ENCODE peak calls at places on chromosome 2, in four cellular contexts. One of them, this sample, is unnamed. For H3K4me1, the result is how much of the 10 kb centered on the place peaks cover.

GRCh38 chr2:41400057-41400665 is 647.7 kb upstream of the PKDCC start:
- DNase-seq in PC-9: no peak
- DNase-seq in lower lobe of right lung: no peak
- DNase-seq in left ventricle myocardium inferior: no peak
- DNase-seq in this sample: peak

GRCh38 chr2:37324786-37325624 is at the start of gene PRKD3:
- DNase-seq in PC-9: peak
- DNase-seq in lower lobe of right lung: no peak
- DNase-seq in left ventricle myocardium inferior: peak
- DNase-seq in this sample: no peak

GRCh38 chr2:177551989-177552413 is 159.4 kb downstream of the AGPS start:
- DNase-seq in PC-9: peak
- DNase-seq in lower lobe of right lung: peak
- DNase-seq in left ventricle myocardium inferior: peak
- DNase-seq in this sample: peak

GRCh38 chr2:73896362-73897239 is 3.8 kb downstream of the ACTG2 start:
- DNase-seq in PC-9: no peak
- DNase-seq in lower lobe of right lung: no peak
- DNase-seq in left ventricle myocardium inferior: no peak
- DNase-seq in this sample: peak

GRCh38 chr2:218828477-218828778 is 3.2 kb downstream of the PRKAG3 start:
- DNase-seq in PC-9: no peak
- DNase-seq in lower lobe of right lung: peak
- DNase-seq in left ventricle myocardium inferior: no peak
- DNase-seq in this sample: no peak

GRCh38 chr2:120740765-120741513 is 5.3 kb downstream of the GLI2 start:
- DNase-seq in PC-9: no peak
- DNase-seq in lower lobe of right lung: no peak
- DNase-seq in left ventricle myocardium inferior: no peak
- DNase-seq in this sample: peak

GRCh38 chr2:188381614-188382013 is 89.9 kb downstream of the GULP1 start:
- DNase-seq in PC-9: no peak
- DNase-seq in lower lobe of right lung: no peak
- DNase-seq in left ventricle myocardium inferior: no peak
- DNase-seq in this sample: no peak

GRCh38 chr2:198296665-198297308 is 492.4 kb downstream of the PLCL1 start:
- DNase-seq in PC-9: peak
- DNase-seq in lower lobe of right lung: no peak
- DNase-seq in left ventricle myocardium inferior: no peak
- DNase-seq in this sample: peak

GRCh38 chr2:195592101-195592500 is 64.9 kb upstream of the SLC39A10 start:
- DNase-seq in PC-9: no peak
- DNase-seq in lower lobe of right lung: no peak
- DNase-seq in left ventricle myocardium inferior: no peak
- DNase-seq in this sample: no peak

GRCh38 chr2:65064728-65065552 is 8.7 kb downstream of the CEP68 start:
- DNase-seq in PC-9: peak
- DNase-seq in lower lobe of right lung: peak
- DNase-seq in left ventricle myocardium inferior: peak
- DNase-seq in this sample: peak

GRCh38 chr2:105910497-105911238 is 166.0 kb downstream of the NCK2 start:
- DNase-seq in PC-9: no peak
- DNase-seq in lower lobe of right lung: no peak
- DNase-seq in left ventricle myocardium inferior: no peak
- DNase-seq in this sample: peak

GRCh38 chr2:234992624-234993349 is 41.0 kb downstream of the SH3BP4 start:
- DNase-seq in PC-9: no peak
- DNase-seq in lower lobe of right lung: no peak
- DNase-seq in left ventricle myocardium inferior: no peak
- DNase-seq in this sample: no peak

GRCh38 chr2:88055049-88055435 is 541 bp downstream of the KRCC1 start:
- DNase-seq in PC-9: no peak
- DNase-seq in lower lobe of right lung: no peak
- DNase-seq in left ventricle myocardium inferior: no peak
- DNase-seq in this sample: peak

GRCh38 chr2:240225116-240225515 is 84.7 kb upstream of the OTOS start:
- DNase-seq in PC-9: no peak
- DNase-seq in lower lobe of right lung: no peak
- DNase-seq in left ventricle myocardium inferior: no peak
- DNase-seq in this sample: peak

GRCh38 chr2:86213699-86214502 is 14.6 kb downstream of the MRPL35 start:
- DNase-seq in PC-9: no peak
- DNase-seq in lower lobe of right lung: no peak
- DNase-seq in left ventricle myocardium inferior: no peak
- DNase-seq in this sample: no peak

GRCh38 chr2:154263206-154263605 is 391.5 kb downstream of the GALNT13 start:
- DNase-seq in PC-9: no peak
- DNase-seq in lower lobe of right lung: no peak
- DNase-seq in left ventricle myocardium inferior: no peak
- DNase-seq in this sample: no peak

GRCh38 chr2:204667990-204668389 is 122.7 kb downstream of the PARD3B start:
- DNase-seq in PC-9: no peak
- DNase-seq in lower lobe of right lung: no peak
- DNase-seq in left ventricle myocardium inferior: no peak
- DNase-seq in this sample: no peak

GRCh38 chr2:149125031-149125725 is 86.7 kb downstream of the LYPD6B start:
- DNase-seq in PC-9: no peak
- DNase-seq in lower lobe of right lung: peak
- DNase-seq in left ventricle myocardium inferior: no peak
- DNase-seq in this sample: peak

GRCh38 chr2:176178271-176178806 is 10.1 kb upstream of the HOXD1 start:
- DNase-seq in PC-9: no peak
- DNase-seq in lower lobe of right lung: no peak
- DNase-seq in left ventricle myocardium inferior: no peak
- DNase-seq in this sample: no peak
- H3K4me3 ChIP-seq in PC-9: no peak
- H3K4me3 ChIP-seq in lower lobe of right lung: peak
- H3K4me3 ChIP-seq in left ventricle myocardium inferior: peak
- H3K4me3 ChIP-seq in this sample: no peak

GRCh38 chr2:237182422-237183123 is 96.9 kb downstream of the COPS8 start:
- DNase-seq in PC-9: no peak
- DNase-seq in lower lobe of right lung: no peak
- DNase-seq in left ventricle myocardium inferior: no peak
- DNase-seq in this sample: no peak

GRCh38 chr2:237181844-237182243 is 96.2 kb downstream of the COPS8 start:
- DNase-seq in PC-9: no peak
- DNase-seq in lower lobe of right lung: no peak
- DNase-seq in left ventricle myocardium inferior: no peak
- DNase-seq in this sample: no peak

GRCh38 chr2:237179161-237179560 is 93.5 kb downstream of the COPS8 start:
- DNase-seq in PC-9: no peak
- DNase-seq in lower lobe of right lung: no peak
- DNase-seq in left ventricle myocardium inferior: no peak
- DNase-seq in this sample: no peak

GRCh38 chr2:237180225-237180624 is 94.5 kb downstream of the COPS8 start:
- DNase-seq in PC-9: no peak
- DNase-seq in lower lobe of right lung: no peak
- DNase-seq in left ventricle myocardium inferior: no peak
- DNase-seq in this sample: no peak

GRCh38 chr2:237180987-237181386 is 95.3 kb downstream of the COPS8 start:
- DNase-seq in PC-9: no peak
- DNase-seq in lower lobe of right lung: no peak
- DNase-seq in left ventricle myocardium inferior: no peak
- DNase-seq in this sample: no peak
- H3K4me1 ChIP-seq in PC-9: half or more
- H3K4me1 ChIP-seq in lower lobe of right lung: under half
- H3K4me1 ChIP-seq in left ventricle myocardium inferior: under half
- H3K4me1 ChIP-seq in this sample: under half

DNA sequence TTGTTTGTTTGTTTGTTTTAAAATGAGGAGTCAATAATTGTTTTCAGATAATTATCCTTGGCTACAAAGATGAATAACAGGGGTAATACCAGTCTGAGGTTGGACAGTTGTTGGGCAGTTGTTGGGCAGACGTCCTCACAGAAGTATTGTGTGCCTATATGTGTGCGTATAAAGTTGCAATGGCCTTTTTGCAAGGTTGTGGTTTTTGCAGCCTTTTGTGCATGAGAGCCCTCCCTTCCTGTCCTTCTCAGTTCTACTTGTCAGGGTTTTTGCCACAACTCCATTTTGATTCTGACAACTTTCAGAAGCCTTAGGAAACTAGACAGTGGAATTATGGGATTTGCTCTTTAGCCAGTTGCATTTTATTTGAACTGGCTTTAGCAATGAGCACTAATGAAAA is 6.0 kb upstream of the STK39 start:
- DNase-seq in PC-9: no peak
- DNase-seq in lower lobe of right lung: no peak
- DNase-seq in left ventricle myocardium inferior: no peak
- DNase-seq in this sample: no peak
- H3K4me3 ChIP-seq in PC-9: no peak
- H3K4me3 ChIP-seq in lower lobe of right lung: no peak
- H3K4me3 ChIP-seq in left ventricle myocardium inferior: no peak
- H3K4me3 ChIP-seq in this sample: no peak

GRCh38 chr2:9258501-9258900 is 51.9 kb downstream of the ASAP2 start:
- DNase-seq in PC-9: no peak
- DNase-seq in lower lobe of right lung: no peak
- DNase-seq in left ventricle myocardium inferior: no peak
- DNase-seq in this sample: no peak
- H3K4me1 ChIP-seq in PC-9: under half
- H3K4me1 ChIP-seq in lower lobe of right lung: half or more
- H3K4me1 ChIP-seq in left ventricle myocardium inferior: half or more
- H3K4me1 ChIP-seq in this sample: under half

DNA sequence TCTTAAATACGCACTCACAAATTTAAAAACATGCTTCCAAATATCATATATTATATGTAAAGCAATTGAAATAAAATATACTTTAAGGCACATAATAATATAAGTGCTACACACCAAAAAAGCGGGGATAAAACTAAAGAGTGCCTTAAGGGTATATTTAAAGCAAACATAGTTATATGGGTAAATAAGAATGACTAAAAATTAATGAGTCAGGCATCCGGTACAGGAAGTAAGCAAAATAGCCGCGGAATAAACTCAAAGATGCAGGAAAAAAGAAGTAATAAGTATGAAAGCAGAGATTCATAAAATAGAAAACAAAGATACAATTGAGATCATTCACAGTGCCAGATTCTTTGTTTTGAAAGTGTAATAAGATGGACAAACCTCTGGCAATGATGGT is 503.5 kb upstream of the SOX11 start:
- DNase-seq in PC-9: no peak
- DNase-seq in lower lobe of right lung: no peak
- DNase-seq in left ventricle myocardium inferior: no peak
- DNase-seq in this sample: no peak
- H3K4me3 ChIP-seq in PC-9: no peak
- H3K4me3 ChIP-seq in lower lobe of right lung: no peak
- H3K4me3 ChIP-seq in left ventricle myocardium inferior: no peak
- H3K4me3 ChIP-seq in this sample: no peak

DNA sequence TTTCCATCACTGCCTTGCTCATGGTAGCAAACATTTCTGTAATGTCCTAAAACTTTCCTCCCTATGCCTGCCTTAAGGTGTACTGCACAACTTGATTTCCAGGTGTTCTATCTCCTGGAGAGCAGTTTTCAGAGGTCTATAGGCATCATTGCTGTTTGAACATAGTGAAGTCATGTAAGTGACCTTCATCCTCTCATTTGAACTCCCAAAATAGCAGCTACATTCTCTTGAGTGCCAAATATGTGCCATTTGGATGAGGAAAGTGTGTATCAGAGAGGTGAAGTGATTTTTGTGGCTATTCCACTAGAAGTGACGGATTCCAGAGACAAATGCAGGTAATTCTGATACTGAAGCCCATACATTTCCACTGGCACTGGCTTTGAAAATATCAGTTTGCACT is 3.4 kb downstream of the PPP1R1C start:
- DNase-seq in PC-9: no peak
- DNase-seq in lower lobe of right lung: no peak
- DNase-seq in left ventricle myocardium inferior: no peak
- DNase-seq in this sample: no peak
- H3K4me1 ChIP-seq in PC-9: under half
- H3K4me1 ChIP-seq in lower lobe of right lung: under half
- H3K4me1 ChIP-seq in left ventricle myocardium inferior: under half
- H3K4me1 ChIP-seq in this sample: under half

GRCh38 chr2:197255550-197255949 is 55.0 kb downstream of the ANKRD44 start:
- DNase-seq in PC-9: no peak
- DNase-seq in lower lobe of right lung: peak
- DNase-seq in left ventricle myocardium inferior: peak
- DNase-seq in this sample: no peak
- H3K4me3 ChIP-seq in PC-9: no peak
- H3K4me3 ChIP-seq in lower lobe of right lung: no peak
- H3K4me3 ChIP-seq in left ventricle myocardium inferior: peak
- H3K4me3 ChIP-seq in this sample: no peak

GRCh38 chr2:66555076-66555475 is 120.2 kb downstream of the MEIS1 start:
- DNase-seq in PC-9: no peak
- DNase-seq in lower lobe of right lung: no peak
- DNase-seq in left ventricle myocardium inferior: no peak
- DNase-seq in this sample: peak
- H3K4me1 ChIP-seq in PC-9: under half
- H3K4me1 ChIP-seq in lower lobe of right lung: under half
- H3K4me1 ChIP-seq in left ventricle myocardium inferior: under half
- H3K4me1 ChIP-seq in this sample: under half

GRCh38 chr2:126889501-126890135 is 9.1 kb upstream of the TEX51 start:
- DNase-seq in PC-9: no peak
- DNase-seq in lower lobe of right lung: no peak
- DNase-seq in left ventricle myocardium inferior: no peak
- DNase-seq in this sample: no peak
- H3K4me3 ChIP-seq in PC-9: no peak
- H3K4me3 ChIP-seq in lower lobe of right lung: no peak
- H3K4me3 ChIP-seq in left ventricle myocardium inferior: no peak
- H3K4me3 ChIP-seq in this sample: no peak

This sample was measured in SJCRH30.